ENCODE peak calls at places on chromosomes 13 and 19, in seven cellular contexts. One of them, this sample, is unnamed. For H3K4me1, the result is how much of the 10 kb centered on the place peaks cover.

GRCh38 chr13:24688901-24689300 is 8.7 kb downstream of the ATP12A start:
- DNase-seq in prostate gland: no peak
- DNase-seq in heart left ventricle: no peak
- DNase-seq in stomach: no peak
- DNase-seq in GM23338: no peak
- DNase-seq in aorta: no peak
- DNase-seq in lung: no peak
- DNase-seq in this sample: no peak

GRCh38 chr19:1076951-1077350 is 10.0 kb downstream of the ARHGAP45 start:
- DNase-seq in prostate gland: no peak
- DNase-seq in heart left ventricle: peak
- DNase-seq in stomach: peak
- DNase-seq in GM23338: no peak
- DNase-seq in aorta: peak
- DNase-seq in lung: peak
- DNase-seq in this sample: no peak

GRCh38 chr19:36573948-36574726 is 1.0 kb upstream of the ZNF529 start:
- DNase-seq in prostate gland: no peak
- DNase-seq in heart left ventricle: no peak
- DNase-seq in stomach: peak
- DNase-seq in GM23338: peak
- DNase-seq in aorta: no peak
- DNase-seq in lung: no peak
- DNase-seq in this sample: peak

GRCh38 chr13:39038569-39038898 is 278 bp downstream of the NHLRC3 start:
- DNase-seq in prostate gland: no peak
- DNase-seq in heart left ventricle: no peak
- DNase-seq in stomach: no peak
- DNase-seq in GM23338: no peak
- DNase-seq in aorta: peak
- DNase-seq in lung: peak
- DNase-seq in this sample: peak

GRCh38 chr13:113458218-113459065 is 5.2 kb upstream of the ADPRHL1 start:
- DNase-seq in prostate gland: no peak
- DNase-seq in heart left ventricle: no peak
- DNase-seq in stomach: no peak
- DNase-seq in GM23338: peak
- DNase-seq in aorta: no peak
- DNase-seq in lung: no peak
- DNase-seq in this sample: peak

GRCh38 chr13:107271226-107271625 is 703.3 kb upstream of the ARGLU1 start:
- DNase-seq in prostate gland: no peak
- DNase-seq in heart left ventricle: no peak
- DNase-seq in stomach: no peak
- DNase-seq in GM23338: peak
- DNase-seq in aorta: no peak
- DNase-seq in lung: no peak
- DNase-seq in this sample: peak

GRCh38 chr13:45615501-45616101 is at the start of gene ERICH6B:
- DNase-seq in prostate gland: no peak
- DNase-seq in heart left ventricle: no peak
- DNase-seq in stomach: no peak
- DNase-seq in GM23338: peak
- DNase-seq in aorta: peak
- DNase-seq in lung: no peak
- DNase-seq in this sample: no peak

GRCh38 chr13:67143544-67144115 is 86.5 kb downstream of the PCDH9 start:
- DNase-seq in prostate gland: no peak
- DNase-seq in heart left ventricle: no peak
- DNase-seq in stomach: no peak
- DNase-seq in GM23338: peak
- DNase-seq in aorta: no peak
- DNase-seq in lung: no peak
- DNase-seq in this sample: no peak

GRCh38 chr13:23848639-23849282 is 40.4 kb downstream of the MIPEP start:
- DNase-seq in prostate gland: no peak
- DNase-seq in heart left ventricle: no peak
- DNase-seq in stomach: no peak
- DNase-seq in GM23338: no peak
- DNase-seq in aorta: no peak
- DNase-seq in lung: no peak
- DNase-seq in this sample: no peak

GRCh38 chr19:23913931-23914330 is 755 bp upstream of the ZNF726 start:
- DNase-seq in prostate gland: no peak
- DNase-seq in heart left ventricle: no peak
- DNase-seq in stomach: no peak
- DNase-seq in GM23338: no peak
- DNase-seq in aorta: no peak
- DNase-seq in lung: no peak
- DNase-seq in this sample: no peak

GRCh38 chr19:13022859-13023636 is 27.8 kb downstream of the NFIX start:
- DNase-seq in prostate gland: peak
- DNase-seq in heart left ventricle: peak
- DNase-seq in stomach: peak
- DNase-seq in GM23338: peak
- DNase-seq in aorta: peak
- DNase-seq in lung: peak
- DNase-seq in this sample: peak

GRCh38 chr19:13022111-13022858 is 27.0 kb downstream of the NFIX start:
- DNase-seq in prostate gland: no peak
- DNase-seq in heart left ventricle: no peak
- DNase-seq in stomach: no peak
- DNase-seq in GM23338: no peak
- DNase-seq in aorta: no peak
- DNase-seq in lung: no peak
- DNase-seq in this sample: peak

GRCh38 chr19:13024126-13024957 is 29.1 kb downstream of the NFIX start:
- DNase-seq in prostate gland: no peak
- DNase-seq in heart left ventricle: no peak
- DNase-seq in stomach: no peak
- DNase-seq in GM23338: no peak
- DNase-seq in aorta: no peak
- DNase-seq in lung: no peak
- DNase-seq in this sample: no peak

GRCh38 chr19:13024958-13025653 is 29.8 kb downstream of the NFIX start:
- DNase-seq in prostate gland: no peak
- DNase-seq in heart left ventricle: no peak
- DNase-seq in stomach: no peak
- DNase-seq in GM23338: peak
- DNase-seq in aorta: no peak
- DNase-seq in lung: no peak
- DNase-seq in this sample: no peak

GRCh38 chr19:13023666-13024065 is 28.4 kb downstream of the NFIX start:
- DNase-seq in prostate gland: no peak
- DNase-seq in heart left ventricle: no peak
- DNase-seq in stomach: no peak
- DNase-seq in GM23338: no peak
- DNase-seq in aorta: no peak
- DNase-seq in lung: no peak
- DNase-seq in this sample: no peak
- H3K4me1 ChIP-seq in prostate gland: under half
- H3K4me1 ChIP-seq in heart left ventricle: under half
- H3K4me1 ChIP-seq in stomach: half or more
- H3K4me1 ChIP-seq in GM23338: half or more
- H3K4me1 ChIP-seq in aorta: under half
- H3K4me1 ChIP-seq in lung: under half
- H3K4me1 ChIP-seq in this sample: half or more

GRCh38 chr19:16088985-16089846 is 12.9 kb downstream of the TPM4 start:
- DNase-seq in prostate gland: no peak
- DNase-seq in heart left ventricle: no peak
- DNase-seq in stomach: no peak
- DNase-seq in GM23338: no peak
- DNase-seq in aorta: no peak
- DNase-seq in lung: no peak
- DNase-seq in this sample: no peak

GRCh38 chr19:16087940-16088339 is 11.6 kb downstream of the TPM4 start:
- DNase-seq in prostate gland: peak
- DNase-seq in heart left ventricle: no peak
- DNase-seq in stomach: no peak
- DNase-seq in GM23338: no peak
- DNase-seq in aorta: no peak
- DNase-seq in lung: no peak
- DNase-seq in this sample: no peak

GRCh38 chr19:16088351-16088984 is 12.2 kb downstream of the TPM4 start:
- DNase-seq in prostate gland: peak
- DNase-seq in heart left ventricle: no peak
- DNase-seq in stomach: peak
- DNase-seq in GM23338: no peak
- DNase-seq in aorta: no peak
- DNase-seq in lung: peak
- DNase-seq in this sample: peak

GRCh38 chr19:16085115-16085514 is 8.8 kb downstream of the TPM4 start:
- DNase-seq in prostate gland: no peak
- DNase-seq in heart left ventricle: no peak
- DNase-seq in stomach: no peak
- DNase-seq in GM23338: no peak
- DNase-seq in aorta: no peak
- DNase-seq in lung: no peak
- DNase-seq in this sample: no peak

GRCh38 chr19:16084067-16084685 is 7.9 kb downstream of the TPM4 start:
- DNase-seq in prostate gland: no peak
- DNase-seq in heart left ventricle: no peak
- DNase-seq in stomach: no peak
- DNase-seq in GM23338: no peak
- DNase-seq in aorta: no peak
- DNase-seq in lung: no peak
- DNase-seq in this sample: no peak
- H3K4me1 ChIP-seq in prostate gland: under half
- H3K4me1 ChIP-seq in heart left ventricle: under half
- H3K4me1 ChIP-seq in stomach: under half
- H3K4me1 ChIP-seq in GM23338: under half
- H3K4me1 ChIP-seq in aorta: under half
- H3K4me1 ChIP-seq in lung: under half
- H3K4me1 ChIP-seq in this sample: under half

GRCh38 chr13:96766311-96766710 is 228.0 kb downstream of the OXGR1 start:
- DNase-seq in prostate gland: no peak
- DNase-seq in heart left ventricle: no peak
- DNase-seq in stomach: no peak
- DNase-seq in GM23338: no peak
- DNase-seq in aorta: no peak
- DNase-seq in lung: no peak
- DNase-seq in this sample: no peak
- H3K4me1 ChIP-seq in prostate gland: under half
- H3K4me1 ChIP-seq in heart left ventricle: under half
- H3K4me1 ChIP-seq in stomach: under half
- H3K4me1 ChIP-seq in GM23338: half or more
- H3K4me1 ChIP-seq in aorta: under half
- H3K4me1 ChIP-seq in lung: under half
- H3K4me1 ChIP-seq in this sample: under half

GRCh38 chr19:3386447-3387234 is 20.3 kb downstream of the NFIC start:
- DNase-seq in prostate gland: no peak
- DNase-seq in heart left ventricle: peak
- DNase-seq in stomach: no peak
- DNase-seq in GM23338: no peak
- DNase-seq in aorta: no peak
- DNase-seq in lung: no peak
- DNase-seq in this sample: no peak
- H3K4me1 ChIP-seq in prostate gland: under half
- H3K4me1 ChIP-seq in heart left ventricle: half or more
- H3K4me1 ChIP-seq in stomach: half or more
- H3K4me1 ChIP-seq in GM23338: under half
- H3K4me1 ChIP-seq in aorta: under half
- H3K4me1 ChIP-seq in lung: under half
- H3K4me1 ChIP-seq in this sample: under half